ENCODE peak calls at places on chromosomes 4 and X, in four cellular contexts. One of them, this sample, is unnamed.

GRCh38 chr4:98646422-98646821 is 12.0 kb downstream of the TSPAN5 start:
- DNase-seq in CD8-positive, alpha-beta memory T cell: no peak
- DNase-seq in NCI-H187: no peak
- DNase-seq in hippocampal formation: no peak
- DNase-seq in this sample: no peak

GRCh38 chrX:9789555-9789954 is 3.3 kb downstream of the SHROOM2 start:
- DNase-seq in NCI-H187: no peak
- DNase-seq in hippocampal formation: no peak
- DNase-seq in CD8-positive, alpha-beta memory T cell: no peak
- DNase-seq in this sample: no peak

GRCh38 chrX:38864165-38864564 is 62.9 kb downstream of the MID1IP1 start:
- DNase-seq in hippocampal formation: no peak
- DNase-seq in NCI-H187: no peak
- DNase-seq in CD8-positive, alpha-beta memory T cell: no peak
- DNase-seq in this sample: no peak

GRCh38 chrX:64151911-64152310 is 53.6 kb downstream of the AMER1 start:
- DNase-seq in NCI-H187: no peak
- DNase-seq in CD8-positive, alpha-beta memory T cell: no peak
- DNase-seq in hippocampal formation: no peak
- DNase-seq in this sample: no peak

GRCh38 chr4:89708903-89709361 is 128.0 kb downstream of the SNCA start:
- DNase-seq in hippocampal formation: no peak
- DNase-seq in NCI-H187: no peak
- DNase-seq in CD8-positive, alpha-beta memory T cell: no peak
- DNase-seq in this sample: peak; percentile 36

GRCh38 chr4:153513596-153513995 is 47.4 kb downstream of the TMEM131L start:
- DNase-seq in CD8-positive, alpha-beta memory T cell: no peak
- DNase-seq in hippocampal formation: no peak
- DNase-seq in NCI-H187: no peak
- DNase-seq in this sample: no peak

GRCh38 chr4:140156529-140157171 is 2.7 kb upstream of the MAML3 start:
- DNase-seq in hippocampal formation: no peak
- DNase-seq in NCI-H187: no peak
- DNase-seq in CD8-positive, alpha-beta memory T cell: no peak
- DNase-seq in this sample: no peak

GRCh38 chr4:141417387-141417786 is 196.7 kb downstream of the ZNF330 start:
- DNase-seq in hippocampal formation: no peak
- DNase-seq in CD8-positive, alpha-beta memory T cell: no peak
- DNase-seq in NCI-H187: no peak
- DNase-seq in this sample: no peak

GRCh38 chrX:23900220-23900797 is 7.4 kb downstream of the APOO start:
- DNase-seq in hippocampal formation: no peak
- DNase-seq in CD8-positive, alpha-beta memory T cell: no peak
- DNase-seq in NCI-H187: no peak
- DNase-seq in this sample: no peak

GRCh38 chr4:40719008-40719623 is 30.6 kb upstream of the NSUN7 start:
- DNase-seq in CD8-positive, alpha-beta memory T cell: no peak
- DNase-seq in hippocampal formation: no peak
- DNase-seq in NCI-H187: no peak
- DNase-seq in this sample: no peak

GRCh38 chr4:152148057-152148456 is 387.2 kb upstream of the GATB start:
- DNase-seq in CD8-positive, alpha-beta memory T cell: no peak
- DNase-seq in NCI-H187: no peak
- DNase-seq in hippocampal formation: no peak
- DNase-seq in this sample: no peak

GRCh38 chr4:16118090-16118489 is 34.3 kb upstream of the PROM1 start:
- DNase-seq in NCI-H187: no peak
- DNase-seq in CD8-positive, alpha-beta memory T cell: no peak
- DNase-seq in hippocampal formation: no peak
- DNase-seq in this sample: no peak

GRCh38 chr4:183256756-183257385 is 63.2 kb downstream of the CLDN22 start:
- DNase-seq in NCI-H187: no peak
- DNase-seq in hippocampal formation: peak; percentile 27
- DNase-seq in CD8-positive, alpha-beta memory T cell: peak; percentile 15
- DNase-seq in this sample: no peak

GRCh38 chrX:130552444-130553073 is 150.8 kb downstream of the RBMX2 start:
- DNase-seq in CD8-positive, alpha-beta memory T cell: no peak
- DNase-seq in hippocampal formation: no peak
- DNase-seq in NCI-H187: no peak
- DNase-seq in this sample: no peak

GRCh38 chrX:17933856-17934255 is 72.8 kb upstream of the RAI2 start:
- DNase-seq in hippocampal formation: no peak
- DNase-seq in NCI-H187: no peak
- DNase-seq in CD8-positive, alpha-beta memory T cell: no peak
- DNase-seq in this sample: no peak

GRCh38 chr4:6907658-6908191 is 1.9 kb upstream of the TBC1D14 start:
- DNase-seq in NCI-H187: no peak
- DNase-seq in hippocampal formation: no peak
- DNase-seq in CD8-positive, alpha-beta memory T cell: no peak
- DNase-seq in this sample: peak; percentile 22

GRCh38 chrX:12973561-12974216 is 1.2 kb upstream of the TMSB4X start:
- DNase-seq in hippocampal formation: peak; percentile 26
- DNase-seq in CD8-positive, alpha-beta memory T cell: peak; percentile 21
- DNase-seq in NCI-H187: no peak
- DNase-seq in this sample: no peak

GRCh38 chr4:3304831-3305609 is 12.2 kb downstream of the RGS12 start:
- DNase-seq in NCI-H187: no peak
- DNase-seq in CD8-positive, alpha-beta memory T cell: no peak
- DNase-seq in hippocampal formation: peak; percentile 38
- DNase-seq in this sample: peak; percentile 23

GRCh38 chr4:139641218-139641617 is 24.4 kb upstream of the MGST2 start:
- DNase-seq in hippocampal formation: no peak
- DNase-seq in NCI-H187: no peak
- DNase-seq in CD8-positive, alpha-beta memory T cell: no peak
- DNase-seq in this sample: no peak

GRCh38 chr4:115119804-115120352 is 6.5 kb upstream of the NDST4 start:
- DNase-seq in hippocampal formation: no peak
- DNase-seq in NCI-H187: no peak
- DNase-seq in CD8-positive, alpha-beta memory T cell: no peak
- DNase-seq in this sample: no peak

GRCh38 chr4:5198586-5198985 is 147.3 kb downstream of the STK32B start:
- DNase-seq in hippocampal formation: no peak
- DNase-seq in CD8-positive, alpha-beta memory T cell: no peak
- DNase-seq in NCI-H187: peak; percentile 65
- DNase-seq in this sample: no peak

GRCh38 chr4:178185517-178185916 is 743.3 kb upstream of the AGA start:
- DNase-seq in NCI-H187: no peak
- DNase-seq in hippocampal formation: no peak
- DNase-seq in CD8-positive, alpha-beta memory T cell: no peak
- DNase-seq in this sample: no peak

GRCh38 chr4:186227221-186227620 is at the start of gene KLKB1:
- DNase-seq in NCI-H187: no peak
- DNase-seq in hippocampal formation: no peak
- DNase-seq in CD8-positive, alpha-beta memory T cell: no peak
- DNase-seq in this sample: no peak

GRCh38 chr4:173334891-173335754 is 965 bp upstream of the HMGB2 start:
- DNase-seq in CD8-positive, alpha-beta memory T cell: peak; percentile 32
- DNase-seq in NCI-H187: peak; percentile 67
- DNase-seq in hippocampal formation: peak; percentile 40
- DNase-seq in this sample: peak; percentile 12

GRCh38 chrX:31228415-31228832 is 156.6 kb upstream of the FTHL17 start:
- DNase-seq in NCI-H187: no peak
- DNase-seq in hippocampal formation: no peak
- DNase-seq in CD8-positive, alpha-beta memory T cell: no peak
- DNase-seq in this sample: no peak

GRCh38 chr4:186948361-186949291 is 225.0 kb upstream of the FAT1 start:
- DNase-seq in CD8-positive, alpha-beta memory T cell: no peak
- DNase-seq in hippocampal formation: no peak
- DNase-seq in NCI-H187: no peak
- DNase-seq in this sample: no peak

GRCh38 chr4:2353222-2354107 is 65.0 kb downstream of the ZFYVE28 start:
- DNase-seq in CD8-positive, alpha-beta memory T cell: no peak
- DNase-seq in NCI-H187: no peak
- DNase-seq in hippocampal formation: no peak
- DNase-seq in this sample: no peak

GRCh38 chrX:139930923-139931645 is 1.8 kb downstream of the ATP11C start:
- DNase-seq in CD8-positive, alpha-beta memory T cell: no peak
- DNase-seq in NCI-H187: no peak
- DNase-seq in hippocampal formation: no peak
- DNase-seq in this sample: no peak

GRCh38 chr4:5965225-5965624 is 53.0 kb downstream of the C4orf50 start:
- DNase-seq in hippocampal formation: no peak
- DNase-seq in NCI-H187: no peak
- DNase-seq in CD8-positive, alpha-beta memory T cell: no peak
- DNase-seq in this sample: no peak

GRCh38 chr4:147829401-147830101 is 97.7 kb downstream of the ARHGAP10 start:
- DNase-seq in hippocampal formation: no peak
- DNase-seq in CD8-positive, alpha-beta memory T cell: no peak
- DNase-seq in NCI-H187: no peak
- DNase-seq in this sample: no peak

GRCh38 chrX:81259008-81259713 is 57.3 kb downstream of the SH3BGRL start:
- DNase-seq in CD8-positive, alpha-beta memory T cell: no peak
- DNase-seq in hippocampal formation: no peak
- DNase-seq in NCI-H187: no peak
- DNase-seq in this sample: no peak

This sample was measured in caudate nucleus.